ENCODE peak calls at places on chromosomes 16 and 17, in ten cellular contexts. F, Q, N, U, M, L, O, R, I and C are unnamed samples.

GRCh38 chr17:75504347-75505151 is 10.8 kb downstream of the CASKIN2 start:
- DNase-seq in F (no peak), Q (no peak), N (peak; percentile 73), U (no peak), M (peak; percentile 76), L (no peak), O (peak; percentile 65), R (no peak), I (no peak), C (no peak)

GRCh38 chr16:6165330-6165984 is 1067.9 kb upstream of the EEF2KMT start:
- DNase-seq in F (no peak), Q (no peak), N (no peak), U (no peak), M (no peak), L (no peak), O (no peak), R (no peak), I (no peak), C (no peak)

GRCh38 chr16:86556576-86556975 is 1.5 kb upstream of the MTHFSD start:
- DNase-seq in F (no peak), Q (no peak), N (no peak), U (no peak), M (no peak), L (peak; percentile 69), O (no peak), R (no peak), I (no peak), C (no peak)

GRCh38 chr17:53496356-53496755 is 326.4 kb upstream of the KIF2B start:
- DNase-seq in F (no peak), Q (no peak), N (no peak), U (no peak), M (no peak), L (no peak), O (no peak), R (no peak), I (no peak), C (no peak)

GRCh38 chr17:30939059-30939689 is 17.4 kb downstream of the ADAP2 start:
- DNase-seq in F (no peak), Q (no peak), N (no peak), U (no peak), M (no peak), L (no peak), O (no peak), R (no peak), I (no peak), C (peak; percentile 30)

GRCh38 chr17:10102817-10103216 is 95.6 kb downstream of the GAS7 start:
- DNase-seq in F (no peak), Q (no peak), N (no peak), U (no peak), M (no peak), L (no peak), O (peak; percentile 34), R (no peak), I (no peak), C (no peak)

GRCh38 chr17:4502466-4503154 is 3.9 kb downstream of the SPNS2 start:
- DNase-seq in F (no peak), Q (no peak), N (no peak), U (no peak), M (no peak), L (no peak), O (no peak), R (no peak), I (no peak), C (no peak)

GRCh38 chr17:42458497-42459255 is at the start of gene ATP6V0A1:
- DNase-seq in F (peak; percentile 81), Q (no peak), N (peak; percentile 97), U (peak; percentile 43), M (peak; percentile 99), L (peak; percentile 94), O (peak; percentile 97), R (peak; percentile 94), I (peak; percentile 95), C (peak; percentile 96)

GRCh38 chr17:55717898-55718735 is 4.5 kb downstream of the TMEM100 start:
- DNase-seq in F (peak; percentile 68), Q (peak; percentile 48), N (peak; percentile 47), U (no peak), M (peak; percentile 82), L (peak; percentile 51), O (peak; percentile 84), R (peak; percentile 75), I (peak; percentile 70), C (peak; percentile 81)

GRCh38 chr16:56269276-56269675 is 78.0 kb downstream of the GNAO1 start:
- DNase-seq in F (no peak), Q (no peak), N (no peak), U (no peak), M (no peak), L (no peak), O (peak; percentile 80), R (no peak), I (no peak), C (no peak)

GRCh38 chr16:68310441-68311315 is at the start of the genes PRMT7 and SLC7A6OS:
- DNase-seq in F (peak; percentile 84), Q (peak; percentile 54), N (peak; percentile 94), U (peak; percentile 80), M (peak; percentile 93), L (peak; percentile 84), O (peak; percentile 92), R (peak; percentile 91), I (peak; percentile 84), C (peak; percentile 88)

GRCh38 chr16:25165284-25165683 is 51.5 kb upstream of the AQP8 start:
- DNase-seq in F (no peak), Q (no peak), N (no peak), U (no peak), M (no peak), L (no peak), O (no peak), R (no peak), I (no peak), C (no peak)

DNA sequence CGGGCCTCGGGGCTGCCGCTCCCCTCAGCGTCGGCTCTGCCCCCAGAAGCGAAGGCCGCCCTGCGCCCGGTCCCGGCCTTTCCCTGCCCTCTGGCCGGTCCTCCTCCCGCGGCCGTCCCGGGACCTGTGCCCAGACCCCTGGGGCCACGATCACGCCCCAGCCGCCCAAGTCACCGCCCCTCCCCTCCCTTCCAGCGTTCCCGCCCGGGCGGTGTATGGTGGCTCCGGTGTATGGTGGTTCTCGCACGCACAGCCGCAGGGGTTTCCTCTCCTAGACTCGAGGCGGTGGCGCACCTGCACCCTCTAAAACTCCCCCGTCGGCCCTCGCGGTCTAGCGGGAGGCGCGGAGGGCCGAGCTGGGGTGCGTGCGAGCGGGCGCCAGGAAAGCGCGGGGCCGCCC is 10.0 kb downstream of the TIGD7 start:
- DNase-seq in F (no peak), Q (no peak), N (no peak), U (no peak), M (no peak), L (no peak), O (no peak), R (no peak), I (no peak), C (no peak)
- H3K9me3 ChIP-seq in F (peaks cover 62% of the 10 kb centered on the region), Q (peaks cover 70% of the 10 kb centered on the region), N (peaks cover 22% of the 10 kb centered on the region), U (peaks cover 75% of the 10 kb centered on the region), M (peaks cover 4% of the 10 kb centered on the region), L (peaks cover 42% of the 10 kb centered on the region), O (peaks cover 14% of the 10 kb centered on the region), R (peaks cover 91% of the 10 kb centered on the region), I (no peaks in the 10 kb centered on the region), C (peaks cover 100% of the 10 kb centered on the region)

GRCh38 chr17:43553501-43554018 is 7.4 kb upstream of the ETV4 start:
- DNase-seq in F (no peak), Q (no peak), N (no peak), U (no peak), M (no peak), L (no peak), O (no peak), R (no peak), I (no peak), C (no peak)

GRCh38 chr17:43558805-43559160 is 12.6 kb upstream of the ETV4 start:
- DNase-seq in F (no peak), Q (no peak), N (no peak), U (no peak), M (no peak), L (no peak), O (no peak), R (no peak), I (no peak), C (no peak)

GRCh38 chr17:43552229-43552837 is 6.2 kb upstream of the ETV4 start:
- DNase-seq in F (no peak), Q (no peak), N (no peak), U (no peak), M (no peak), L (no peak), O (no peak), R (no peak), I (no peak), C (no peak)

GRCh38 chr17:43556292-43556691 is 10.2 kb upstream of the ETV4 start:
- DNase-seq in F (peak; percentile 29), Q (no peak), N (peak; percentile 81), U (no peak), M (no peak), L (no peak), O (peak; percentile 77), R (peak; percentile 32), I (peak; percentile 28), C (no peak)

DNA sequence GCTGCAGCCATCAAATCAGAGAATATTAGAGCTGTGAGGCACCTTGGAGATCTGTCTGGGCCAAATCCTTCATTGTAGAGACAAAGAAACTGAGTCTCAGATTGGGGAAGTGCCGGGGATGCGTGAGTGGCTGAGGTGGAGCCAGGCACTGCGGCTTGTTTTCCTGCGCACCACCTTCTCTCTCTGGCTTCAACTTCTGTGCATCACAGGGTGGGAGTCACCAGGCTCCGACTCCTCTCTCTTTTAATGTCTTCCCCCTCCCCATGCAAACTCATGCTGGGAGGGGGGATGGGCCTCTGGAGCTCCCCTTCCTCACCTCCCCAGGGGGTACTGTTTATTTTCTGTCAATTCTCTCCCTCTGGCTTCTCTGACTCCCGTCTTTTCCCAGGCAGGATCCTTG is 8.7 kb upstream of the ETV4 start:
- DNase-seq in F (no peak), Q (no peak), N (no peak), U (no peak), M (no peak), L (no peak), O (no peak), R (no peak), I (no peak), C (no peak)
- H3K4me3 ChIP-seq in F (no peak overlapping the region), Q (no peak overlapping the region), N (no peak overlapping the region), U (no peak overlapping the region), M (no peak overlapping the region), L (no peak overlapping the region), O (no peak overlapping the region), R (no peak overlapping the region), I (no peak overlapping the region), C (no peak overlapping the region)

DNA sequence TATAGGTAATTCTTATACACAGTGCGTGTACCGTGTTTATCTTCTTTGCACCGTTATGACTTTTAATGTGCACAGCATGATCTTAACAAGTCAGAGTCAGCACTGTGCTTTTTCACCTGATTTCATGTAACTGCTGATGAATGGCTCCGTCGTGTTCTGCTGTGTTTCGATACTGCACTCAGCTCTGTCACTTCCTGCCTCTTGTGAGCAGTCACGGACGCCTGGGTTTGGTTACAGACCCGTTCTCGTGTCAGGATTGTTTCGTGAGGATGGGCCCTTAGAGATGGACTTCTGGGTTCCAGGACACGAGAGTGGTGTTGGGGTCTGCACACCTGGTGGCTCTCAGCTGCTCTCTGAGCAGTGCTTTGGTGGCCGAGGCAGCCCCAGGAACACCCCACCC is 24.6 kb downstream of the TBCD start:
- DNase-seq in F (no peak), Q (no peak), N (no peak), U (no peak), M (no peak), L (no peak), O (no peak), R (no peak), I (no peak), C (no peak)
- TF ChIP-seq CTCF in F (no peak), Q (no peak), N (no peak), U (no peak), M (no peak), L (no peak), O (no peak), R (no peak), I (no peak), C (no peak)

GRCh38 chr16:62625291-62625690 is 589.1 kb upstream of the CDH8 start:
- DNase-seq in F (no peak), Q (no peak), N (no peak), U (no peak), M (no peak), L (no peak), O (no peak), R (no peak), I (no peak), C (no peak)
- H3K9me3 ChIP-seq in F (peaks cover 2% of the 10 kb centered on the region), Q (peaks cover 4% of the 10 kb centered on the region), N (no peaks in the 10 kb centered on the region), U (peaks cover 6% of the 10 kb centered on the region), M (no peaks in the 10 kb centered on the region), L (no peaks in the 10 kb centered on the region), O (no peaks in the 10 kb centered on the region), R (no peaks in the 10 kb centered on the region), I (no peaks in the 10 kb centered on the region), C (no peaks in the 10 kb centered on the region)